ENCODE peak calls at places on chromosomes 7 and 10, in six cellular contexts. C is heart left ventricle, Q is A549, W is ovary, R is Peyer's patch, T is breast epithelium. I is an unnamed sample.

GRCh38 chr10:28939352-28940157 is 262.2 kb downstream of the BAMBI start:
- DNase-seq in R (peak; percentile 49), W (peak; percentile 50), T (peak; percentile 60), Q (peak; percentile 100), C (no peak), I (peak; percentile 68)

GRCh38 chr7:134313543-134313942 is 3.2 kb downstream of the SLC35B4 start:
- DNase-seq in R (peak; percentile 72), W (no peak), Q (no peak), T (no peak), C (no peak), I (no peak)

GRCh38 chr10:43961523-43962345 is 313.1 kb upstream of the ZNF32 start:
- DNase-seq in C (no peak), R (no peak), W (peak; percentile 47), Q (no peak), T (no peak), I (no peak)

GRCh38 chr7:130878785-130879184 is 144.8 kb upstream of the KLF14 start:
- DNase-seq in C (no peak), Q (no peak), W (no peak), R (no peak), T (no peak), I (no peak)

GRCh38 chr7:33040803-33041516 is 21.6 kb downstream of the NT5C3A start:
- DNase-seq in Q (peak; percentile 68), R (peak; percentile 91), T (no peak), C (no peak), W (no peak), I (no peak)

GRCh38 chr10:95077556-95077955 is 8.3 kb upstream of the CYP2C8 start:
- DNase-seq in Q (no peak), W (no peak), T (no peak), R (no peak), C (no peak), I (no peak)

GRCh38 chr10:91514025-91514424 is 103.9 kb downstream of the HECTD2 start:
- DNase-seq in C (no peak), R (no peak), Q (no peak), W (no peak), T (no peak), I (no peak)

GRCh38 chr7:80036107-80036506 is 98.5 kb upstream of the GNAI1 start:
- DNase-seq in Q (no peak), R (no peak), T (no peak), C (no peak), W (no peak), I (no peak)

GRCh38 chr10:51892965-51893658 is 193.7 kb upstream of the CSTF2T start:
- DNase-seq in Q (peak; percentile 17), C (no peak), R (no peak), W (no peak), T (no peak), I (no peak)

GRCh38 chr7:130441408-130441854 is 615 bp upstream of the CEP41 start:
- DNase-seq in C (no peak), R (no peak), W (no peak), T (no peak), Q (peak; percentile 29), I (no peak)

GRCh38 chr10:10785627-10786333 is 231.9 kb upstream of the CELF2 start:
- DNase-seq in C (no peak), Q (no peak), T (no peak), R (no peak), W (no peak), I (no peak)

GRCh38 chr10:128245026-128245425 is 118.8 kb upstream of the MKI67 start:
- DNase-seq in T (no peak), Q (no peak), W (no peak), C (no peak), R (no peak), I (no peak)

GRCh38 chr7:117666019-117666418 is 186.2 kb downstream of the CFTR start:
- DNase-seq in W (no peak), C (no peak), T (no peak), R (no peak), Q (peak; percentile 77), I (no peak)

GRCh38 chr10:490891-491571 is 198.4 kb downstream of the DIP2C start:
- DNase-seq in Q (no peak), T (no peak), W (no peak), C (peak; percentile 76), R (peak; percentile 46), I (peak; percentile 35)

GRCh38 chr7:26992670-26993069 is 103.1 kb downstream of the HOXA1 start:
- DNase-seq in Q (no peak), R (no peak), W (no peak), T (no peak), C (no peak), I (no peak)

GRCh38 chr10:124088944-124089343 is 4.5 kb downstream of the CHST15 start:
- DNase-seq in Q (no peak), R (no peak), C (no peak), W (no peak), T (no peak), I (no peak)

GRCh38 chr7:34748244-34749039 is 90.4 kb downstream of the NPSR1 start:
- DNase-seq in R (peak; percentile 69), W (peak; percentile 31), Q (peak; percentile 89), C (peak; percentile 79), T (peak; percentile 72), I (no peak)

GRCh38 chr7:114645451-114645850 is 230.8 kb downstream of the FOXP2 start:
- DNase-seq in W (no peak), Q (no peak), T (no peak), C (no peak), R (no peak), I (no peak)

GRCh38 chr10:31602541-31603244 is 283.7 kb downstream of the ZEB1 start:
- DNase-seq in C (peak; percentile 83), R (peak; percentile 79), Q (peak; percentile 41), T (peak; percentile 75), W (peak; percentile 82), I (peak; percentile 80)

GRCh38 chr7:128705891-128706333 is 33.2 kb upstream of the CALU start:
- DNase-seq in C (no peak), T (no peak), Q (no peak), W (no peak), R (no peak), I (no peak)

GRCh38 chr10:126122856-126123255 is 226.5 kb downstream of the FANK1 start:
- DNase-seq in C (no peak), R (no peak), W (no peak), Q (no peak), T (no peak), I (no peak)

GRCh38 chr10:107264742-107265141 is 100.2 kb upstream of the SORCS1 start:
- DNase-seq in C (no peak), T (no peak), R (no peak), Q (no peak), W (no peak), I (no peak)

GRCh38 chr7:45704683-45705016 is 130.5 kb downstream of the ADCY1 start:
- DNase-seq in W (no peak), R (no peak), C (no peak), Q (no peak), T (no peak), I (no peak)

GRCh38 chr7:36209814-36210183 is 56.7 kb downstream of the EEPD1 start:
- DNase-seq in Q (no peak), R (no peak), C (no peak), T (no peak), W (no peak), I (no peak)

GRCh38 chr10:101558671-101559595 is 29.1 kb downstream of the POLL start:
- DNase-seq in C (no peak), R (no peak), T (no peak), Q (no peak), W (no peak), I (no peak)

GRCh38 chr10:68074775-68075549 is at the start of gene HERC4:
- DNase-seq in R (peak; percentile 96), T (peak; percentile 94), Q (peak; percentile 94), C (peak; percentile 97), W (peak; percentile 96), I (peak; percentile 92)
- TF ChIP-seq POLR2A in R (peak; percentile 71), T (peak; percentile 37), Q (peak; percentile 57), C (no peak), W (peak; percentile 79), I (peak; percentile 77)

GRCh38 chr7:50209461-50210161 is 94.9 kb upstream of the IKZF1 start:
- DNase-seq in C (no peak), R (no peak), T (no peak), W (no peak), Q (no peak), I (no peak)
- H3K27ac ChIP-seq in C (no peak overlapping the region), R (no peak overlapping the region), T (no peak overlapping the region), W (no peak overlapping the region), Q (no peak overlapping the region), I (no peak overlapping the region)

DNA sequence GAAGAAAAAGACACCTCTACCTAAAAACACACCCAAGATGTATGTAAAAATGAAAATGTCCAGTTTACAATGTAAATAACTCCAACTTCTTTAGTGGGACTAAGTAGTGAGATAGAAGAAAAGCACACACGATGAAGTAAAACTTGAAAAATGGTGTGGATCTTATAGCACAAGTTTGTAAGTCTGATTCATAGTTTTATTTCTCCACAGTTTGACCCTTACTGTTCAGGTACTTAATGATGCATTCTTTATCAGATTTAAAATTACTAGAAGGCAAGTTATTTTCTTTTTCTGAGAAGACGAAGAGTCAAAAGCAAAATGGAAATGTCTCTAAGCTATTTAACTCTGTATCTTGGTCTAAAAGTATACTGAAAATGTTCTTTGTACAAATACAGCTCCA is 6.1 kb downstream of the NAMPT start:
- DNase-seq in C (no peak), R (no peak), W (no peak), Q (no peak), T (no peak), I (no peak)
- H3K4me3 ChIP-seq in C (no peak overlapping the region), R (no peak overlapping the region), W (no peak overlapping the region), Q (no peak overlapping the region), T (no peak overlapping the region), I (no peak overlapping the region)

DNA sequence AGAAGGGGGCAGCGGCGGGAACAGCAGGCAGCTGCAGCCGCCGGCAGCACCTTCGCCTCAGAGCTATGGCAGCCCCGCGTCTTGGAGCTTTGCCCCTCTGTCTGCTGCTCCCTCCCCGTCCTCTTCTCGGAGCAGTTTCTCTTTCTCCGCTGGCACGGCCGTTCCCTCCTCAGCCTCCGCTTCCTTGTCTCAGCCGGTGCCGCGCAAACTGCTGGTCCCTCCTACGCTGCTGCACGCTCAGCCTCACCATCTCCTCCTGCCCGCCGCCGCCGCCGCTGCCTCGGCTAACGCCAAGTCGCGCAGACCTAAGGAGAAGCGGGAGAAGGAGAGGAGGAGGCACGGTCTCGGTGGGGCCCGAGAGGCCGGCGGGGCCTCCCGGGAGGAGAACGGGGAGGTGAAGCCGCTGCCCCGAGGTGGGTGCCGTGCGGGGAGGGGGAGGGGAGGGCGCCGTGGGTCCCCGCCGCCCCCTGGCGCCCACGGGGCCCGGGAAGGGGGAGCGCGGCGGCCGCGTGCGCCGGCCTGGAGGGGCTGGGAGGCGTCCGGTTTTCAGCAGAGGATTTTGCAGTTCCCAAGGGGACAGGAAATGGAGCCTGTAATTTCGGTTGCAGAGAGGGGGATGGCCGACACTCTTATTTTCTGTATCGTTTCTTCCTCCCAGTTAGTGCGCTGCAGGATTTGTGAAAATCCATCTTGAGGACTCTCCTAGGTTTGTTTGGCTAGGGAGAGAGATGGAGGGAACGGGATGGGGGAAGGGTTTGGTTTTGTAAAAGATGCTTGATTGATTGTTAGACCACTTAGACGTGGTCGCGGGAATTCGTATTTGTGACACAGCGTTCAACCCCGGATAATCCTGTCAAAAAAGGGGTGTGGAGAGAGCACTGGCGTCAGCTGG is 630 bp downstream of the RSBN1L start:
- DNase-seq in T (peak; percentile 56), W (peak; percentile 70), R (peak; percentile 72), C (peak; percentile 81), Q (peak; percentile 52), I (no peak)
- TF ChIP-seq POLR2A in T (no peak), W (peak; percentile 10), R (no peak), C (no peak), Q (no peak), I (peak; percentile 39)